ENCODE peak calls at places on chromosomes 1 and 21, in four cellular contexts. K is HFFc6, O is activated T-helper 1 cell treated with Interleukin-2 at 50 U/mL for 16 hours, H is HCEC 1CT. F is an unnamed sample.

GRCh38 chr1:203692565-203693470 is 66.2 kb downstream of the ATP2B4 start:
- DNase-seq in K (peak), O (no peak), H (peak), F (no peak)

GRCh38 chr21:41583274-41583790 is 75.4 kb upstream of the TMPRSS2 start:
- DNase-seq in K (no peak), O (no peak), H (no peak), F (no peak)

GRCh38 chr21:14740692-14741091 is 194.6 kb upstream of the SAMSN1 start:
- DNase-seq in K (no peak), O (no peak), H (no peak), F (no peak)

GRCh38 chr1:154866995-154867795 is 2.9 kb downstream of the KCNN3 start:
- DNase-seq in K (peak), O (no peak), H (peak), F (peak)

GRCh38 chr1:9249534-9250335 is 15.2 kb downstream of the H6PD start:
- DNase-seq in K (peak), O (no peak), H (peak), F (peak)

GRCh38 chr1:21900766-21901472 is 36.2 kb downstream of the HSPG2 start:
- DNase-seq in K (no peak), O (no peak), H (no peak), F (no peak)

GRCh38 chr1:216812966-216813365 is 89.7 kb upstream of the ESRRG start:
- DNase-seq in K (no peak), O (no peak), H (peak), F (no peak)

GRCh38 chr1:27233677-27234053 is 767 bp upstream of the WDTC1 start:
- DNase-seq in K (no peak), O (no peak), H (no peak), F (peak)

GRCh38 chr1:210293191-210293607 is 35.5 kb upstream of the HHAT start:
- DNase-seq in K (peak), O (no peak), H (no peak), F (no peak)

GRCh38 chr1:58818075-58818474 is 34.2 kb upstream of the JUN start:
- DNase-seq in K (peak), O (no peak), H (peak), F (no peak)

GRCh38 chr1:172753964-172754363 is 95.1 kb downstream of the FASLG start:
- DNase-seq in K (no peak), O (no peak), H (no peak), F (no peak)

GRCh38 chr1:15684042-15684461 is at the start of gene PLEKHM2:
- DNase-seq in K (no peak), O (peak), H (peak), F (no peak)

GRCh38 chr1:163144418-163144817 is 58.3 kb downstream of the RGS5 start:
- DNase-seq in K (no peak), O (no peak), H (no peak), F (no peak)

GRCh38 chr1:44670751-44671640 is 3.3 kb downstream of the TMEM53 start:
- DNase-seq in K (no peak), O (no peak), H (no peak), F (no peak)